ENCODE peak calls at places on chromosomes 3 and 15, in nine cellular contexts. A, I, N, U, H, Y, E, B and X are unnamed samples. For H3K36me3, the result is how much of the 10 kb centered on the place peaks cover.

GRCh38 chr3:133408961-133409360 is 9.1 kb downstream of the BFSP2 start:
- DNase-seq in H (no peak), U (no peak), B (peak), E (no peak), N (no peak), Y (no peak), I (no peak), A (no peak), X (no peak)

GRCh38 chr15:45064386-45064785 is 41.4 kb downstream of the SORD start:
- DNase-seq in N (no peak), I (no peak), Y (no peak), E (no peak), U (no peak), B (peak), H (no peak), A (no peak), X (peak)

GRCh38 chr3:197718904-197719303 is 17.8 kb downstream of the RUBCN start:
- DNase-seq in A (no peak), H (no peak), N (no peak), Y (no peak), U (no peak), I (peak), B (peak), E (no peak), X (peak)

GRCh38 chr3:70970136-70970535 is 613.4 kb downstream of the FOXP1 start:
- DNase-seq in H (no peak), B (no peak), I (no peak), Y (no peak), E (no peak), N (no peak), U (no peak), A (no peak), X (no peak)

GRCh38 chr3:53140575-53141467 is 10.6 kb upstream of the RFT1 start:
- DNase-seq in B (peak), H (no peak), Y (no peak), I (no peak), A (no peak), U (no peak), N (no peak), E (no peak), X (no peak)

GRCh38 chr3:177262396-177262795 is 65.1 kb upstream of the TBL1XR1 start:
- DNase-seq in I (no peak), A (no peak), B (no peak), U (no peak), Y (no peak), E (no peak), H (no peak), N (no peak), X (peak)

GRCh38 chr3:118480101-118480860 is 554.4 kb downstream of the IGSF11 start:
- DNase-seq in Y (no peak), B (no peak), E (no peak), U (no peak), I (no peak), H (no peak), N (no peak), A (no peak), X (no peak)

GRCh38 chr3:143190101-143190500 is 70.5 kb downstream of the CHST2 start:
- DNase-seq in A (no peak), B (no peak), H (no peak), E (no peak), I (no peak), Y (no peak), N (no peak), U (no peak), X (no peak)

GRCh38 chr3:60948488-60948887 is 302.8 kb downstream of the FHIT start:
- DNase-seq in A (no peak), E (no peak), Y (no peak), U (no peak), B (peak), I (no peak), N (no peak), H (no peak), X (no peak)

GRCh38 chr3:191882289-191882688 is 421.3 kb downstream of the PYDC2 start:
- DNase-seq in B (no peak), E (no peak), U (no peak), A (no peak), Y (peak), N (no peak), H (no peak), I (no peak), X (no peak)

GRCh38 chr15:80317389-80318169 is 65.6 kb upstream of the CTXND1 start:
- DNase-seq in N (peak), U (peak), A (no peak), E (no peak), B (peak), Y (no peak), I (no peak), H (no peak), X (no peak)

GRCh38 chr3:182172534-182172933 is 460.8 kb downstream of the SOX2 start:
- DNase-seq in I (no peak), A (no peak), N (no peak), B (no peak), E (no peak), H (no peak), U (no peak), Y (no peak), X (no peak)

GRCh38 chr3:103684956-103685355 is 1250.1 kb downstream of the ZPLD1 start:
- DNase-seq in Y (no peak), H (no peak), N (no peak), U (no peak), I (no peak), B (no peak), A (no peak), E (no peak), X (no peak)

GRCh38 chr15:80550219-80550909 is 144.7 kb upstream of the ABHD17C start:
- DNase-seq in I (no peak), U (no peak), N (no peak), B (peak), E (no peak), Y (peak), H (no peak), A (no peak), X (peak)

GRCh38 chr15:57406040-57406772 is 29.9 kb downstream of the CGNL1 start:
- DNase-seq in H (no peak), U (no peak), I (no peak), Y (no peak), E (no peak), A (no peak), N (peak), B (peak), X (no peak)

GRCh38 chr3:172626241-172626640 is 84.6 kb downstream of the NCEH1 start:
- DNase-seq in H (no peak), Y (no peak), U (no peak), I (no peak), E (no peak), N (no peak), B (peak), A (no peak), X (no peak)

DNA sequence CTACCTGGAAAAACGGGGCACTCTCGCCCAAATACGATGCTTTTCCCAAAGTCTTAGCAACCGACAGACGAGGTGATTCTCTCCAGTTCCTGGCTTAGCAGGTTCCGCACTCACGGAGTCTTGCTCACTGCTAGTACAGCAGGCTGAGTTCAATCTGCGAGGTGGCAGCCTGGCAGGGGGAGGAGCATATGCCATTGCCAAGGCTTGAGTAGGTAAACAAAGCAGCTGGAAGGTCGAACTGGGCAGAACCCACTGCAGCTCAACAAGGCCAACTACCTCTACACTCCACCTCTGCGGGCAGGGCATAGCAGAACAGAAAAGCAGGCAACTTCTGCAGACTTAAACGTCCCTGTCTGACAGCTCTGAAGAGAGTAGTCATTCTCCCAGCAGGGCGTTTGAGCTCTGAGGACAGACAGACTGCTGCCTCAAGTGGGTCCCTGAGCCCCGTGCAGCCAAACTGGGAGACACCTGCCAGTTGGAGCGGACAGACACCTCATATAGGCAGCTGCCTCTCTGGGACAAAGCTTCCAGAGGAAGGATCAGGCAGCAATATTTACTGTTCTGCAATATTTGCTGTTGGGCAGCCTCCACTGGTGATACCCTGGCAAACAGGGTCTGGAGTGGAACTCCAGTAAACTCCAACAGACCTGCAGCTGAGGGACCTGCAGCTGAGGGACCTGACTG is 73.4 kb upstream of the CADM2 start:
- DNase-seq in Y (no peak), U (no peak), E (no peak), I (no peak), B (no peak), N (no peak), H (no peak), A (no peak), X (no peak)
- TF ChIP-seq CTCF in Y (no peak), U (no peak), E (no peak), I (no peak), B (no peak), N (no peak), H (no peak), A (no peak), X (no peak)

GRCh38 chr3:23919628-23920027 is 2.7 kb downstream of the RPL15 start:
- DNase-seq in I (no peak), A (no peak), Y (no peak), U (no peak), B (no peak), H (no peak), N (no peak), E (no peak), X (no peak)
- H3K4me3 ChIP-seq in I (no peak), A (no peak), Y (no peak), U (no peak), B (peak), H (peak), N (no peak), E (no peak), X (no peak)

DNA sequence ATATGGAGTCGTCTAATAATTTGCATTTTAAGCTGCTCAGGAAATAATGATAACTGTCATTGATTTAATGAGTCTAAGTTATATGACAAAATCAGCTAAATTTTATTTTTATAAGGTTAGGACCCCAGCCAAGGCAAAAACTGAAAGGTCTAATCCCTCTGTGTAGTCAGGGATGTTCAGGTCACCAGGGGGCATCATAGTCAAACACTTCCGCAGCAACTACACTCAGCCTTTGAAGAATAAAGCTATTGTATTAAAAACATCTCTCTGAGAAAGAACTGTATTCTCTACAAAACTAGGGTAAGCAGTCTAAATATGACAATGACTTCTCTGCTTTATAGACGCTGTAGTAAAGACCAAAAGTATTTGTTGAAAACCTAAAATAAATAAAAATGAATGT is 15.0 kb downstream of the INTS14 start:
- DNase-seq in A (no peak), B (no peak), N (no peak), H (no peak), I (no peak), U (no peak), E (no peak), Y (peak), X (no peak)
- H3K36me3 ChIP-seq in A (under half), B (under half), N (under half), H (under half), I (half or more), U (half or more), E (under half), Y (half or more), X (under half)

GRCh38 chr3:112734718-112735350 is 93.9 kb upstream of the CCDC80 start:
- DNase-seq in A (peak), H (no peak), E (peak), B (peak), N (peak), Y (peak), I (peak), U (peak), X (no peak)
- TF ChIP-seq CTCF in A (peak), H (peak), E (peak), B (peak), N (peak), Y (peak), I (peak), U (peak), X (peak)

GRCh38 chr3:156356537-156357363 is 198.2 kb downstream of the SSR3 start:
- DNase-seq in N (no peak), Y (no peak), I (no peak), U (no peak), A (no peak), H (no peak), B (no peak), E (no peak), X (no peak)
- H3K4me3 ChIP-seq in N (no peak), Y (no peak), I (no peak), U (no peak), A (no peak), H (no peak), B (no peak), E (no peak), X (no peak)

GRCh38 chr15:82535566-82536408 is 4.5 kb downstream of the RPS17 start:
- DNase-seq in H (no peak), N (no peak), B (no peak), A (no peak), U (no peak), E (no peak), Y (peak), I (no peak), X (no peak)
- H3K36me3 ChIP-seq in H (under half), N (under half), B (under half), A (under half), U (half or more), E (under half), Y (under half), I (under half), X (under half)

DNA sequence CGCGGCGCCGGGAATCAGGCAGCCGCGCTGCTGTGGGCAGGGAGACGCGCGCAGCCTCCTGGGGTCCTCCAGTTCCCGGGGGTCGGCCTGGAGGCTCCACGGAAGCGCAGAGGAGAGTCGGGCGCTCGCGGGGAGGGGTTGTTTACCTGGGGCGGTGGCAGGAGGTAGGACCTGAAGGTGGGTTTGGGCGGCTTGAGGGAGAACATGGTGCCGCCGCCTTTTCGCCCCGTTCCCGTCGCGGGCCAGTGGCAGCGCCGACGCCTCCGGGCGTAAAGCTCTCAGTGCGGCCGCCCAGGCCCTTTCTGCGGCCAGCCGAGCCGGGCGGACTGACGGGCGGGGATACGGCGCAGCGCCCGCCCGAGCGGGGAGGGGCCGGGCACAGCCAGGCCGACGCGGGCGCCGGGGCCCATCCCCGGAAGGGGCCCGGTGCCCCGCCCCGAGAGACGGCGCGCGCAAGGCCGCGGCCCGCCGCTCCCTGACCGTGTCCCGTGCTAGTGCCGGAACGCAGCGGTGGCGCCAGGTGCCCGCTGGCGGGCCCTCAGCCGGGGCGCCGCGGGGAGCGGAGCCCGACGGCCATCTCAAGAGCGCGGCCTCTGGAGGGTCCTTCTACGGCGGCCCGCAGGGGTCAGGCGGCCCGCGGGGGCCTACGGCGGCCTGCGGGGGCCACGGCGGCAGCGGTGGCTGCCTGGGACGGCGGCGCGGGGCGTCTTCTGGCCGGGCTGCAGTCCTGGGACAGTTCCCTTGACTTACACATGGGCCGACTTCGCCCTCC is at the start of gene MTMR10:
- DNase-seq in Y (peak), I (peak), N (peak), E (peak), H (peak), U (peak), A (peak), B (peak), X (no peak)
- TF ChIP-seq CTCF in Y (peak), I (no peak), N (no peak), E (no peak), H (no peak), U (no peak), A (no peak), B (no peak), X (no peak)

DNA sequence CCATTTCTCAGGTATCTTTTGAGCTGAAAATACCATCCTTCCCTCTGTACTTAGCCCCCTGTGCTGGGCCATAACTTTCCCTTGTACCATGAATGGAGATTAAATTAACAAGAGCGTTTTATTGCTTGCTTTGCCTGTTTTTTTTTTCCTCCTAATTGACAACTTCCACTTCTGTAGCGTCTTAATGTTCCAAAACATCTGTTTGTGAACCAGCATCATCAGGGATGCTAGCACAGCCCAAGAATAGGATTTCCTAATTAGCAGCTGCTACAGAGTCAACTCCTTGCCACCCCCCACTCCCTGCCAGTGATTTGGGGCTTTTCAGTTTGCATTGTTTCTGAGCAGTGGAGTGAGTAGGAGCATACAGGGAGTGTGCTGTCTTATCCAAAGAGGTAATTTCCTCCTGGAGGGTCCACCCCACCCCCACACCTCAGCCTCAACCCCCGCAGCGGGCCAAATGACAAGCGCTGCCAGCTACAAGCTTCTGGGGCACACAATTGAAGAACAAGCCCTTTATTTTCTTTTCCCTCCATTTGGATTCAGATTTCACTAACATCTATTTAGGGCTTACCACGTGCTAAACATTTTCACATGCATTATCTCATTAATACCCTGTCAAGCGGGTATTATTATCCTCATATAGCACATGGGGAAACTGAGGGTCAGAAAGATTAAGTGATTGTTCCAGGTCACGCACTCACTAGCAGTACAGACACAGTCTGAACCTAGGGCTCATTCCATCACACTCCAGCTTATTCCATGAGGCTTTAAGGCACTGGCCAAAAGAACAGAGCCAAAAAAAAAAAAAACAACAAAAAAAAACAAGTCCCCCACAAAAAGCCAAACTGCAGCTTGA is 16.5 kb downstream of the HEG1 start:
- DNase-seq in A (no peak), I (no peak), Y (no peak), E (no peak), B (no peak), N (no peak), H (no peak), U (no peak), X (no peak)
- H3K4me3 ChIP-seq in A (no peak), I (no peak), Y (no peak), E (no peak), B (peak), N (no peak), H (no peak), U (peak), X (no peak)

GRCh38 chr15:74625693-74626092 is 10.1 kb downstream of the CLK3 start:
- DNase-seq in H (no peak), U (no peak), E (no peak), B (no peak), I (no peak), Y (no peak), A (no peak), N (no peak), X (no peak)
- H3K36me3 ChIP-seq in H (under half), U (half or more), E (half or more), B (half or more), I (half or more), Y (half or more), A (half or more), N (under half), X (under half)